ENCODE peak calls at places on chromosomes 16 and 17, in ten cellular contexts. F is B cell; M is fibroblast of lung; B is uterus; X is Calu3; I is GM12865; Y is GM10248; L is CD4-positive, alpha-beta T cell; D is breast epithelium; Z is neural progenitor cell. K is an unnamed sample.

GRCh38 chr17:19331134-19331533 is 31.4 kb downstream of the B9D1 start:
- DNase-seq in I (no peak), L (no peak), B (peak; percentile 16), Z (no peak), F (no peak), Y (no peak), M (peak; percentile 80), D (no peak), X (no peak), K (no peak)

GRCh38 chr17:7803981-7804380 is 30.0 kb upstream of the KDM6B start:
- DNase-seq in Z (no peak), X (peak; percentile 52), I (no peak), D (peak; percentile 61), B (no peak), Y (no peak), F (no peak), L (no peak), M (no peak), K (no peak)

GRCh38 chr17:2011421-2012371 is 13.4 kb downstream of the RTN4RL1 start:
- DNase-seq in X (peak; percentile 53), D (peak; percentile 82), I (no peak), Z (peak; percentile 55), M (peak; percentile 76), L (no peak), Y (no peak), F (no peak), B (no peak), K (no peak)

GRCh38 chr16:82954224-82954929 is 327.6 kb downstream of the CDH13 start:
- DNase-seq in F (no peak), X (no peak), L (no peak), M (peak; percentile 48), Z (no peak), I (no peak), B (no peak), D (no peak), Y (no peak), K (no peak)

GRCh38 chr17:61587807-61588660 is 3.0 kb downstream of the NACA2 start:
- DNase-seq in Y (no peak), M (no peak), Z (no peak), B (no peak), I (no peak), D (no peak), L (no peak), X (no peak), F (no peak), K (no peak)

GRCh38 chr16:27529962-27530361 is 19.8 kb downstream of the GTF3C1 start:
- DNase-seq in L (no peak), Y (no peak), M (peak; percentile 71), I (no peak), Z (no peak), B (no peak), F (no peak), X (no peak), D (no peak), K (no peak)

GRCh38 chr17:9544221-9544620 is 31.4 kb downstream of the STX8 start:
- DNase-seq in D (no peak), F (no peak), I (no peak), M (no peak), X (no peak), B (no peak), Y (no peak), L (no peak), Z (peak; percentile 8), K (no peak)

GRCh38 chr17:66725956-66726355 is 109.0 kb upstream of the CACNG5 start:
- DNase-seq in F (no peak), B (no peak), Z (no peak), M (no peak), D (no peak), I (no peak), Y (no peak), X (no peak), L (no peak), K (no peak)

GRCh38 chr16:13110124-13110796 is 208.9 kb downstream of the SHISA9 start:
- DNase-seq in X (no peak), M (no peak), F (no peak), L (no peak), Z (peak; percentile 56), B (no peak), Y (no peak), I (no peak), D (no peak), K (no peak)

GRCh38 chr16:47779201-47780016 is 318.3 kb downstream of the PHKB start:
- DNase-seq in L (no peak), D (no peak), I (peak; percentile 41), X (peak; percentile 6), B (no peak), Y (peak; percentile 34), F (no peak), Z (no peak), M (peak; percentile 5), K (peak; percentile 15)

GRCh38 chr17:77872199-77872598 is 86.3 kb upstream of the TNRC6C start:
- DNase-seq in M (no peak), I (no peak), D (no peak), F (no peak), Y (no peak), X (no peak), Z (no peak), B (no peak), L (peak; percentile 39), K (no peak)
- TF ChIP-seq CTCF in M (no peak), I (no peak), D (no peak), F (no peak), Y (no peak), X (no peak), Z (no peak), B (no peak), L (no peak), K (no peak)

GRCh38 chr16:22323173-22323997 is 26.2 kb downstream of the POLR3E start:
- DNase-seq in F (no peak), Y (no peak), Z (no peak), M (no peak), L (no peak), B (no peak), X (no peak), I (no peak), D (no peak), K (no peak)
- TF ChIP-seq CTCF in F (no peak), Y (no peak), Z (no peak), M (no peak), L (no peak), B (no peak), X (no peak), I (no peak), D (no peak), K (no peak)

GRCh38 chr17:28918295-28918694 is 15.4 kb upstream of the DHRS13 start:
- DNase-seq in M (no peak), X (no peak), Z (no peak), D (no peak), F (no peak), L (no peak), Y (no peak), I (no peak), B (no peak), K (no peak)

GRCh38 chr17:28917029-28917428 is 14.2 kb upstream of the DHRS13 start:
- DNase-seq in Z (no peak), D (no peak), I (no peak), F (no peak), L (no peak), Y (no peak), X (no peak), M (no peak), B (no peak), K (no peak)

GRCh38 chr17:28912938-28913333 is 10.1 kb upstream of the DHRS13 start:
- DNase-seq in I (no peak), D (no peak), M (no peak), Y (no peak), L (no peak), X (no peak), Z (no peak), B (no peak), F (peak; percentile 10), K (no peak)

GRCh38 chr17:28917465-28917864 is 14.6 kb upstream of the DHRS13 start:
- DNase-seq in M (no peak), D (no peak), Y (no peak), I (no peak), Z (no peak), X (no peak), L (no peak), F (no peak), B (no peak), K (no peak)

GRCh38 chr17:28916302-28916934 is 13.5 kb upstream of the DHRS13 start:
- DNase-seq in B (peak; percentile 36), L (peak; percentile 34), Y (no peak), D (no peak), M (peak; percentile 61), F (peak; percentile 67), Z (peak; percentile 58), X (peak; percentile 46), I (peak; percentile 64), K (no peak)
- TF ChIP-seq CTCF in B (peak; percentile 62), L (peak; percentile 85), Y (peak; percentile 68), D (peak; percentile 69), M (peak; percentile 65), F (peak; percentile 82), Z (peak; percentile 70), X (peak; percentile 60), I (peak; percentile 58), K (peak; percentile 61)

GRCh38 chr17:63333869-63334268 is 112.2 kb downstream of the CYB561 start:
- DNase-seq in F (no peak), Y (no peak), L (no peak), X (no peak), M (no peak), B (no peak), D (no peak), I (no peak), Z (no peak), K (no peak)

GRCh38 chr17:63331301-63331700 is 114.8 kb downstream of the CYB561 start:
- DNase-seq in Z (no peak), L (no peak), M (no peak), B (no peak), I (no peak), X (no peak), F (no peak), D (no peak), Y (no peak), K (no peak)

GRCh38 chr17:63325885-63326284 is 120.2 kb downstream of the CYB561 start:
- DNase-seq in Y (no peak), L (no peak), B (no peak), M (peak; percentile 44), X (no peak), Z (no peak), I (no peak), F (no peak), D (no peak), K (no peak)

GRCh38 chr17:63332286-63332685 is 113.8 kb downstream of the CYB561 start:
- DNase-seq in D (no peak), Y (no peak), L (no peak), X (no peak), F (no peak), Z (no peak), I (no peak), M (peak; percentile 48), B (no peak), K (no peak)

GRCh38 chr17:63329876-63330275 is 116.2 kb downstream of the CYB561 start:
- DNase-seq in D (no peak), Y (no peak), I (no peak), F (no peak), X (no peak), M (no peak), L (no peak), Z (no peak), B (no peak), K (no peak)
- TF ChIP-seq CTCF in D (no peak), Y (no peak), I (no peak), F (no peak), X (no peak), M (no peak), L (no peak), Z (no peak), B (no peak), K (no peak)